ENCODE peak calls at places on chromosomes 3 and 15, in four cellular contexts. I is GM23248, L is fibroblast of lung, Z is PC-9. N is an unnamed sample.

GRCh38 chr3:147757919-147758318 is 348.8 kb downstream of the ZIC1 start:
- DNase-seq in Z (no peak), L (no peak), I (no peak), N (no peak)

GRCh38 chr15:58910456-58910855 is 23.0 kb downstream of the SLTM start:
- DNase-seq in I (no peak), L (no peak), Z (no peak), N (no peak)

GRCh38 chr3:183161552-183162345 is 785 bp downstream of the LAMP3 start:
- DNase-seq in Z (peak), L (peak), I (no peak), N (peak)

GRCh38 chr15:63834500-63835210 is 907 bp upstream of the HERC1 start:
- DNase-seq in Z (no peak), I (no peak), L (no peak), N (no peak)

GRCh38 chr3:188439080-188439479 is 285.1 kb downstream of the LPP start:
- DNase-seq in Z (no peak), L (no peak), I (no peak), N (no peak)

GRCh38 chr3:156382458-156383346 is 172.2 kb downstream of the SSR3 start:
- DNase-seq in L (peak), Z (no peak), I (peak), N (peak)

GRCh38 chr3:54577313-54577712 is 350.5 kb downstream of the LRTM1 start:
- DNase-seq in L (no peak), I (peak), Z (no peak), N (no peak)

GRCh38 chr3:139044366-139045210 is at the start of gene PRR23C:
- DNase-seq in L (no peak), Z (no peak), I (no peak), N (no peak)

GRCh38 chr3:50170689-50171088 is 15.6 kb downstream of the SEMA3F start:
- DNase-seq in Z (no peak), L (peak), I (peak), N (no peak)

GRCh38 chr3:116863270-116863770 is 153.7 kb downstream of the TUSC7 start:
- DNase-seq in I (no peak), Z (no peak), L (peak), N (no peak)

GRCh38 chr3:193055352-193055751 is 137.7 kb upstream of the MB21D2 start:
- DNase-seq in I (no peak), Z (peak), L (no peak), N (no peak)

GRCh38 chr15:31032959-31033358 is 41.5 kb upstream of the MTMR10 start:
- DNase-seq in L (no peak), I (peak), Z (no peak), N (no peak)

GRCh38 chr15:92997821-92998220 is 91.2 kb downstream of the RGMA start:
- DNase-seq in L (no peak), Z (no peak), I (no peak), N (no peak)

GRCh38 chr3:185270262-185270955 is 16.6 kb upstream of the EHHADH start:
- DNase-seq in Z (no peak), I (peak), L (peak), N (peak)

GRCh38 chr15:61053401-61053800 is 175.7 kb downstream of the RORA start:
- DNase-seq in L (no peak), I (no peak), Z (no peak), N (no peak)

GRCh38 chr3:107345968-107346367 is 31.3 kb upstream of the CCDC54 start:
- DNase-seq in L (no peak), I (no peak), Z (no peak), N (peak)

GRCh38 chr3:2735392-2735894 is 374.7 kb downstream of the IL5RA start:
- DNase-seq in I (no peak), L (no peak), Z (no peak), N (no peak)

GRCh38 chr3:63908081-63908736 is 4.0 kb downstream of the SCAANT1 start:
- DNase-seq in L (peak), Z (no peak), I (peak), N (peak)

DNA sequence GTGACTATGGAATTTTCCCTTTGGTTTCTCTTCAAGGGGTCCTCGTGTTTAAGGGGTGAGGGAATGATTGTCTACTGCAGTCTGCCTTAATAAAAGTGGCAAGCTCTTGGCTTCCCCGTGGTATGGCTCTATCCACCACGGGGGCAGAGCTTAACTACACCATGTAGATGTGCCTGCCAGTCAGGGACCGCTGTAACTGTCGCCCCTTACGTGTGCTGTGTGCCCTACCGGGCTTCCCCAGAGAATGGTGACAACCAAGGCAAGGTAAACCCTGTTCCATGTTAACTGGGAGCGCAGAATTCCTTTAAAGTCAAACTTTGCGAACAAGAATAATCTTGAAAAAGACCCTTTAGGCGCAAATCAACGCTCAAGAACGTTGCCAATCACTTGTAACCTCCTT is 966 bp upstream of the C3orf80 start:
- DNase-seq in Z (no peak), I (no peak), L (no peak), N (peak)
- TF ChIP-seq EZH2 in Z (no peak), I (no peak), L (no peak), N (no peak)

GRCh38 chr15:68601206-68602197 is 22.7 kb downstream of the CORO2B start:
- DNase-seq in Z (no peak), I (no peak), L (no peak), N (peak)
- TF ChIP-seq EZH2 in Z (no peak), I (no peak), L (no peak), N (no peak)

GRCh38 chr15:91973481-91973880 is 120.0 kb downstream of the SLCO3A1 start:
- DNase-seq in I (no peak), Z (no peak), L (peak), N (no peak)
- TF ChIP-seq EZH2 in I (no peak), Z (no peak), L (no peak), N (no peak)

DNA sequence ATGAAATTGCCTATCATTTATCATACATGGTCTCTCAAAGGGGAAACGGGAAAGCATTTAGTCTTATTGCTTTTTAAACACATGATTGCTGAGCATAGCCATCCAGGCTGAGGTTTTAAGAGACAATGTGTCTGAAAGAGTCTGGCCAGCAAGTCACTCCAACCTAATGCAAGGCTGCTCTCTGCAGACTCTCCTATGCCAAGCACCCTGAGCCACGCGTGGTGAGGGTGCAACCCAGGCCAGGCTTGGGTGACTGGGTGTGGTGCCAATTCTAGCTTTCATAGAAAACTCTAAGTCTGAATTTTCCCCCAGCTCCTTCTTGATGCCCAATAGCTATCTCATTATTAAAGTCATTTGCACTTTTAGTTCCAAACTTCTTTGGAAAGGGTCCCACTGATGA is 200.3 kb downstream of the RPLP1 start:
- DNase-seq in I (no peak), Z (no peak), L (no peak), N (no peak)
- TF ChIP-seq EZH2 in I (no peak), Z (no peak), L (no peak), N (no peak)

GRCh38 chr15:40843183-40843884 is 514 bp upstream of the SPINT1 start:
- DNase-seq in Z (no peak), I (no peak), L (no peak), N (no peak)
- TF ChIP-seq EZH2 in Z (no peak), I (no peak), L (peak), N (no peak)

GRCh38 chr15:101012326-101013040 is 93.3 kb downstream of the LRRK1 start:
- DNase-seq in L (no peak), I (no peak), Z (no peak), N (no peak)
- TF ChIP-seq EZH2 in L (no peak), I (no peak), Z (no peak), N (no peak)